ENCODE peak calls at places on chromosome 20, in eight cellular contexts. M is hepatocyte, V is putamen, G is T1000, F is NCI-H774, R is A172, Y is pulmonary artery endothelial cell, O is transverse colon. S is an unnamed sample.
A peak's percentile ranks its signal among the peaks of the same experiment; 100 is the strongest.

GRCh38 chr20:57620274-57620990 is at the start of gene ZBP1:
- DNase-seq in Y (no peak), V (no peak), F (no peak), M (no peak), R (no peak), O (peak; percentile 84), G (no peak), S (no peak)

GRCh38 chr20:19867940-19868371 is 109.9 kb downstream of the RIN2 start:
- DNase-seq in V (no peak), G (no peak), M (no peak), F (no peak), O (no peak), R (no peak), Y (no peak), S (no peak)

GRCh38 chr20:22984611-22985010 is 50.5 kb upstream of the SSTR4 start:
- DNase-seq in R (no peak), O (no peak), F (no peak), V (no peak), G (no peak), M (no peak), Y (no peak), S (no peak)

GRCh38 chr20:30484009-30484748 is 773.3 kb upstream of the DEFB115 start:
- DNase-seq in R (no peak), G (no peak), Y (no peak), F (no peak), V (no peak), M (no peak), O (no peak), S (no peak)

GRCh38 chr20:44057698-44058675 is 129.0 kb downstream of the JPH2 start:
- DNase-seq in G (no peak), Y (no peak), R (no peak), V (no peak), M (no peak), F (no peak), O (no peak), S (no peak)

GRCh38 chr20:54560357-54560756 is 85.0 kb downstream of the DOK5 start:
- DNase-seq in M (no peak), Y (no peak), O (no peak), G (no peak), V (no peak), F (no peak), R (no peak), S (no peak)

GRCh38 chr20:37311710-37312355 is 22.4 kb downstream of the MANBAL start:
- DNase-seq in R (no peak), V (no peak), F (no peak), Y (no peak), M (no peak), O (no peak), G (no peak), S (no peak)

GRCh38 chr20:52923123-52923543 is 49.0 kb upstream of the TSHZ2 start:
- DNase-seq in Y (no peak), V (no peak), G (peak; percentile 79), O (no peak), F (no peak), M (peak; percentile 38), R (peak; percentile 96), S (no peak)

GRCh38 chr20:34875657-34876160 is 703 bp upstream of the ACSS2 start:
- DNase-seq in M (no peak), Y (no peak), R (no peak), V (no peak), F (no peak), O (no peak), G (no peak), S (no peak)

GRCh38 chr20:2745936-2746635 is 53.5 kb downstream of the EBF4 start:
- DNase-seq in V (no peak), R (no peak), O (no peak), G (no peak), M (no peak), F (no peak), Y (no peak), S (no peak)

GRCh38 chr20:63522091-63522868 is 1.7 kb downstream of the PPDPF start:
- DNase-seq in V (no peak), R (no peak), Y (no peak), M (no peak), F (no peak), G (no peak), O (no peak), S (no peak)

GRCh38 chr20:43438578-43439316 is 18.9 kb upstream of the SRSF6 start:
- DNase-seq in M (no peak), Y (no peak), V (no peak), F (no peak), G (no peak), O (no peak), R (no peak), S (no peak)

GRCh38 chr20:2865630-2866029 is 7.7 kb upstream of the PTPRA start:
- DNase-seq in G (no peak), F (no peak), M (no peak), Y (no peak), O (no peak), R (no peak), V (no peak), S (peak; percentile 33)

GRCh38 chr20:35556871-35557270 is 15.0 kb downstream of the ERGIC3 start:
- DNase-seq in R (no peak), M (no peak), G (no peak), F (no peak), Y (no peak), O (no peak), V (no peak), S (no peak)

GRCh38 chr20:57708694-57709673 is 831 bp downstream of the PMEPA1 start:
- DNase-seq in F (no peak), G (no peak), R (no peak), Y (no peak), M (peak; percentile 56), O (no peak), V (no peak), S (no peak)

GRCh38 chr20:49385471-49385870 is 97.0 kb downstream of the KCNB1 start:
- DNase-seq in V (peak; percentile 26), G (no peak), Y (no peak), F (peak; percentile 21), O (no peak), R (peak; percentile 61), M (peak; percentile 33), S (peak; percentile 83)

GRCh38 chr20:47304287-47304686 is 52.2 kb downstream of the ZMYND8 start:
- DNase-seq in M (peak; percentile 60), F (peak; percentile 78), Y (no peak), R (no peak), V (no peak), G (no peak), O (peak; percentile 43), S (no peak)

GRCh38 chr20:37600486-37600885 is 72.8 kb upstream of the BLCAP start:
- DNase-seq in V (no peak), Y (no peak), G (no peak), F (no peak), M (no peak), R (no peak), O (no peak), S (no peak)

GRCh38 chr20:61185181-61185580 is 66.9 kb upstream of the CDH4 start:
- DNase-seq in V (no peak), M (no peak), F (no peak), Y (no peak), O (no peak), R (peak; percentile 38), G (no peak), S (no peak)

GRCh38 chr20:38692436-38693411 is 31.6 kb upstream of the SLC32A1 start:
- DNase-seq in V (peak; percentile 40), G (peak; percentile 56), O (peak; percentile 26), M (peak; percentile 87), Y (no peak), F (no peak), R (peak; percentile 68), S (peak; percentile 66)

GRCh38 chr20:50699688-50700087 is 8.3 kb upstream of the RIPOR3 start:
- DNase-seq in Y (no peak), V (no peak), O (no peak), G (no peak), F (no peak), M (no peak), R (no peak), S (no peak)

GRCh38 chr20:10524643-10525042 is 89.5 kb downstream of the SLX4IP start:
- DNase-seq in V (no peak), G (no peak), F (no peak), O (no peak), R (peak; percentile 26), M (no peak), Y (no peak), S (no peak)

GRCh38 chr20:18166241-18166881 is 28.7 kb downstream of the KAT14 start:
- DNase-seq in G (no peak), O (peak; percentile 46), R (no peak), F (no peak), M (no peak), V (no peak), Y (no peak), S (no peak)

GRCh38 chr20:50219520-50220086 is 29.0 kb downstream of the CEBPB start:
- DNase-seq in O (no peak), M (no peak), R (no peak), G (no peak), V (no peak), Y (no peak), F (no peak), S (no peak)

GRCh38 chr20:37131486-37131885 is 35.7 kb upstream of the RBL1 start:
- DNase-seq in F (no peak), M (no peak), O (no peak), G (no peak), R (no peak), V (no peak), Y (no peak), S (no peak)

GRCh38 chr20:3121271-3121911 is 36.9 kb upstream of the AVP start:
- DNase-seq in V (no peak), F (no peak), G (no peak), O (no peak), R (no peak), M (no peak), Y (peak; percentile 29), S (no peak)

GRCh38 chr20:5316188-5317158 is at the start of gene PROKR2:
- DNase-seq in R (no peak), M (peak; percentile 28), V (no peak), O (no peak), F (no peak), G (no peak), Y (no peak), S (peak; percentile 13)

GRCh38 chr20:32636278-32636677 is 37.5 kb downstream of the C20orf203 start:
- DNase-seq in F (no peak), V (no peak), M (no peak), G (no peak), O (no peak), Y (no peak), R (no peak), S (no peak)

GRCh38 chr20:31870703-31871601 is 518 bp downstream of the TTLL9 start:
- DNase-seq in G (no peak), O (peak; percentile 30), R (no peak), Y (no peak), V (no peak), F (no peak), M (peak; percentile 85), S (no peak)

GRCh38 chr20:46031701-46032254 is 2.8 kb downstream of the SLC12A5 start:
- DNase-seq in V (no peak), M (no peak), Y (no peak), O (no peak), G (no peak), F (peak; percentile 60), R (no peak), S (no peak)

GRCh38 chr20:710762-711120 is 35.1 kb upstream of the SCRT2 start:
- DNase-seq in F (no peak), M (no peak), G (no peak), Y (no peak), V (no peak), O (no peak), R (no peak), S (no peak)

S was measured in SK-MEL-5.